ENCODE peak calls at places on chromosomes 6 and 20, in four cellular contexts. Q is GM23248, B is endodermal cell, T is H1. J is an unnamed sample.

GRCh38 chr6:44627091-44627878 is 239.8 kb downstream of the CDC5L start:
- DNase-seq in Q (no peak), B (peak), T (peak), J (no peak)

GRCh38 chr6:28747631-28748157 is 176.1 kb downstream of the TRIM27 start:
- DNase-seq in Q (peak), B (peak), T (peak), J (no peak)

GRCh38 chr6:145798530-145798929 is 16.1 kb downstream of the FBXO30 start:
- DNase-seq in Q (no peak), B (no peak), T (no peak), J (no peak)

GRCh38 chr6:150492941-150493340 is 106.7 kb upstream of the PLEKHG1 start:
- DNase-seq in Q (peak), B (no peak), T (no peak), J (no peak)

GRCh38 chr6:37338745-37339255 is 15.0 kb upstream of the RNF8 start:
- DNase-seq in Q (no peak), B (no peak), T (no peak), J (no peak)

GRCh38 chr6:38973178-38974057 is 75.2 kb upstream of the GLP1R start:
- DNase-seq in Q (peak), B (no peak), T (no peak), J (peak)

GRCh38 chr6:111709201-111709600 is 103.5 kb upstream of the TRAF3IP2 start:
- DNase-seq in Q (no peak), B (no peak), T (no peak), J (no peak)

GRCh38 chr6:3746119-3746691 is 5.3 kb downstream of the PXDC1 start:
- DNase-seq in Q (no peak), B (no peak), T (no peak), J (peak)

GRCh38 chr6:20688710-20689500 is 154.6 kb downstream of the CDKAL1 start:
- DNase-seq in Q (peak), B (peak), T (no peak), J (peak)

GRCh38 chr6:54135665-54136370 is 24.6 kb downstream of the MLIP start:
- DNase-seq in Q (peak), B (no peak), T (no peak), J (no peak)

GRCh38 chr6:156883497-156884252 is 106.5 kb downstream of the ARID1B start:
- DNase-seq in Q (peak), B (peak), T (no peak), J (no peak)

GRCh38 chr6:1316482-1317220 is 4.8 kb downstream of the FOXQ1 start:
- DNase-seq in Q (peak), B (peak), T (peak), J (peak)

GRCh38 chr6:71513036-71513435 is 224.4 kb downstream of the OGFRL1 start:
- DNase-seq in Q (no peak), B (no peak), T (no peak), J (no peak)

GRCh38 chr6:17938885-17939284 is 48.5 kb downstream of the KIF13A start:
- DNase-seq in Q (peak), B (no peak), T (no peak), J (no peak)

GRCh38 chr6:37357288-37357687 is 3.5 kb downstream of the RNF8 start:
- DNase-seq in Q (no peak), B (no peak), T (no peak), J (no peak)

GRCh38 chr6:29005183-29005885 is at the start of gene ZNF311:
- DNase-seq in Q (peak), B (no peak), T (no peak), J (no peak)

GRCh38 chr20:59455392-59456341 is 148.7 kb upstream of the PHACTR3 start:
- DNase-seq in Q (peak), B (peak), T (peak), J (no peak)

GRCh38 chr6:127192911-127193503 is 73.7 kb upstream of the RNF146 start:
- DNase-seq in Q (peak), B (no peak), T (no peak), J (no peak)
- H3K9ac ChIP-seq in Q (peak), B (no peak), T (no peak), J (no peak)

GRCh38 chr6:93418113-93418447 is 1.3 kb downstream of the EPHA7 start:
- DNase-seq in Q (no peak), B (no peak), T (no peak), J (no peak)
- H3K9ac ChIP-seq in Q (no peak), B (peak), T (no peak), J (no peak)

GRCh38 chr20:4109307-4109564 is 93.9 kb upstream of the RNF24 start:
- DNase-seq in Q (no peak), B (no peak), T (no peak), J (no peak)

GRCh38 chr20:4110885-4111284 is 95.5 kb upstream of the RNF24 start:
- DNase-seq in Q (no peak), B (no peak), T (no peak), J (no peak)

GRCh38 chr20:4111440-4112411 is 96.4 kb upstream of the RNF24 start:
- DNase-seq in Q (no peak), B (no peak), T (peak), J (no peak)

GRCh38 chr20:4109587-4109986 is 94.2 kb upstream of the RNF24 start:
- DNase-seq in Q (peak), B (no peak), T (no peak), J (no peak)

GRCh38 chr20:4108495-4109306 is 93.3 kb upstream of the RNF24 start:
- DNase-seq in Q (peak), B (peak), T (peak), J (peak)
- H3K9ac ChIP-seq in Q (peak), B (peak), T (no peak), J (no peak)

GRCh38 chr20:35661908-35662307 is 2.8 kb downstream of the CPNE1 start:
- DNase-seq in Q (no peak), B (no peak), T (no peak), J (no peak)
- H3K9ac ChIP-seq in Q (peak), B (peak), T (no peak), J (peak)

DNA sequence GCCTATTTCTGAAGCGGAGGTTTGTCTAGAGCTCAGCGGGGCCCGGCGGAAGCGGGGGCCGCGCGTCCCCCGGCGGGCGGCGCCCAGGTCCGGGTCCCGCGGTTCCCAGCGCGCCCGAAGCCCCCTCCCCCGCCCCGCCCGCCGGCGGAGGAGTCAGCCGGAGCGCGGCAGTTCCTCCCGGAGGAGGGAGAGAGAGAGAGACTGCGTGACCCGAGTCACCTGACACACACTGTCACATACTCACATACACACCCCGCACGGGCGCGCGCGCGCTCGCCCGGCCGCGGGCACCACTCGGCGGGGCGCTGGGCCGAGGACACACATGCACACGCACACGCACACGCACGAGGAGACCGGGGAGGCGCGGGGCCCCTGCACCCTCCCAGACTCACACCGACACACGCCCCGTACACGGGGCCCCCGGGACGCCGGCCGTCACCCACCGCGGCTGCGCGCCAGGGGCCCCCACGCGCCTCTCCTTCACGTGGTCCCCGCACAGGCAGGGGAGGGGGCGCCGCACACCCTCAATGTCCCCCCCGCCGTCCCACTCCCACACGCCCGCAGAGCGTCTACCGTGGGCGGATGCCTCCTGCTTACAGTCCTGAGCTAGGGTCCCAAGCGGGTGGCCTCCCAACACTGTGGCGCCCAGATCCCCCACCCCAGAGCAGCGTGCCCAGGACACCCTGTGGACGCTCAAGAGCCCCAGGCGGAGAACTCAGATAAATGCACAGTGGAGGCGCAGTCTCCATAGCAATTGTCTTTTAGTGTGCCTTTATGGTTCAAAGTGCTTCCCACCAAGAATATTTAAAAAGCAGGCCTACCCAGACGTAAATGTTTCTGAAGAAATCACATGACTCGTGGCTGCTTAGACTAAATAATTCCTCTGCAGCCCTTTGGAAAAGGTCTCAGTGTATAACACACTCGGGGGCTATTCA is at the start of gene RRAGD:
- DNase-seq in Q (peak), B (peak), T (peak), J (no peak)
- H3K9ac ChIP-seq in Q (peak), B (no peak), T (peak), J (peak)

GRCh38 chr6:163413054-163413344 is 1.5 kb upstream of the QKI start:
- DNase-seq in Q (no peak), B (no peak), T (no peak), J (no peak)
- H3K9ac ChIP-seq in Q (peak), B (peak), T (peak), J (peak)

GRCh38 chr6:110532401-110532800 is 56.0 kb upstream of the SLC22A16 start:
- DNase-seq in Q (no peak), B (no peak), T (no peak), J (no peak)
- H3K9ac ChIP-seq in Q (no peak), B (no peak), T (no peak), J (no peak)

GRCh38 chr6:31485063-31485462 is 12.9 kb upstream of the MICB start:
- DNase-seq in Q (peak), B (no peak), T (no peak), J (no peak)

GRCh38 chr6:31490115-31490873 is 7.7 kb upstream of the MICB start:
- DNase-seq in Q (no peak), B (peak), T (no peak), J (no peak)

GRCh38 chr6:31493875-31494694 is 3.9 kb upstream of the MICB start:
- DNase-seq in Q (peak), B (peak), T (peak), J (peak)

GRCh38 chr6:31483392-31483791 is 14.6 kb upstream of the MICB start:
- DNase-seq in Q (no peak), B (peak), T (no peak), J (no peak)

DNA sequence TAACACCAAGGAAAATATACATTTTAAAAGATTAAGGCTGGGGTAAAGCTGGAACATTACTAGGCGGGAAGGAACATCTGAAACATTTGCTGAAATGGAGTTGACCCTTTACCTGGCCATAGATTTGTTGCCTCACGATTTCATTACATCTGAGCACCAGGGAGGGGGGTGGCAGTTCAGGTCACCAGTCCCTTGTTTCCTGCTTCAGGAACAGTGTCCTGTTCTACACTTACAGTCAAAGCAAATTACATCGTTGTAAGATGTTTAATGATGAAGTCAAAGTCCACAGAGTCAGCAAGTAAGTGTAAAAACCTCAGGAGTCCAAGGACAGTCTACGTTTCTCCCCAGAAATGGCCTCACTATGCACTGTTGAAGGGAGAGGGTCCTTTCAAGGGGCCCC is 8.9 kb upstream of the MICB start:
- DNase-seq in Q (no peak), B (no peak), T (no peak), J (no peak)
- H3K9ac ChIP-seq in Q (no peak), B (no peak), T (no peak), J (no peak)

GRCh38 chr6:154506108-154506507 is 4.4 kb downstream of the CNKSR3 start:
- DNase-seq in Q (no peak), B (no peak), T (no peak), J (no peak)

GRCh38 chr6:154509421-154510143 is 903 bp downstream of the CNKSR3 start:
- DNase-seq in Q (peak), B (peak), T (peak), J (no peak)

GRCh38 chr6:154507209-154507898 is 3.1 kb downstream of the CNKSR3 start:
- DNase-seq in Q (no peak), B (no peak), T (no peak), J (no peak)

GRCh38 chr6:154510144-154510905 is at the start of gene CNKSR3:
- DNase-seq in Q (peak), B (peak), T (peak), J (no peak)

DNA sequence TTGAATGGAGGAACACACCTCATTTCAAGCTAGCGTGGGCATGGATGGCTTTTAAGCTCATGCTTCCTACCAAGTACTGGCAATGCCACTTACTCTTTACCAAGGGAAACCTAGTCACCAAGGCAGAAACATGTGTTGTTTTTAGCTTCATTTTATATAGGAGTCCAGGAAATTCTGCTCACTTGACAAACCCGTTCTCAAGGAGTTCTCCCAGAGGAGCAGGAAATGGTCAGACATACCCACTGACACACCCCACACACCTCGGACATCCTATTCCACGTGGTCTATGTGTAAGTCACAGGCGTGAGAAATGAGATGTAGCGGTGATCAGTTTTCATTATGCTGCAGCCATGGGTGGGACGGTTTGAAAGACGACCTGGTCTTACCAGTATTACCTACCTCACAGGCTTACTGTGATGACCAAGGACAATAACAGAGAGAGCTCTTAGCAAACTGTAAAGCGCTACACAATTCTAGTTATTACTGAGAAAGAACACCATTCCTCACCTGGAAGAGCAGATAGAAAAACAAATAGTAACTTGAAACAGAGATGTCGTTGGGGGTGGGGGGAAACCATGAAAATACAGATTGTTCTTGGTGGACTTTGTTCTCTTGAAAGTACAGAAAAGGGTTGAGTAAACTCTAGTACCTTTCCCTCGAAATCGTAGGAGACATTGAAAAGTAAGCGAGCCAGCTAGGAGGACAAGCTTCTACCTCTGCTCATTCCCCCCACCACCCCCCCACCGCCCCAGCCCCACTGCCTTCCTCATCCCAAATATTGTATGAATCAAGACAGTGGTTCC is 1.7 kb downstream of the CNKSR3 start:
- DNase-seq in Q (peak), B (no peak), T (no peak), J (no peak)
- H3K9ac ChIP-seq in Q (peak), B (peak), T (no peak), J (no peak)